ENCODE peak calls at places on chromosomes 13 and 19, in nine cellular contexts. C is activated naive CD8-positive, alpha-beta T cell treated with anti-CD3 and anti-CD28 coated beads, Interleukin-2, amount 10 ng/mL, durations not matched to agents 7 days and 5 days; H is AG10803; L is mesothelial cell of epicardium; X is PC-3; I is transverse colon; Y is hepatic stellate cell; D is GM12892; T is NCI-H2107. S is an unnamed sample.

GRCh38 chr19:49590971-49591730 is at the start of gene PRR12:
- DNase-seq in L (peak; percentile 55), X (peak; percentile 70), I (peak; percentile 68), T (peak; percentile 65), D (peak; percentile 80), C (peak; percentile 82), H (peak; percentile 66), Y (peak; percentile 92), S (peak; percentile 81)

GRCh38 chr19:18468517-18468916 is 30.6 kb upstream of the ISYNA1 start:
- DNase-seq in T (no peak), H (no peak), Y (no peak), D (no peak), X (peak; percentile 46), L (no peak), C (no peak), I (no peak), S (peak; percentile 70)

GRCh38 chr19:17579523-17580244 is 24.2 kb downstream of the COLGALT1 start:
- DNase-seq in H (peak; percentile 40), X (peak; percentile 58), T (no peak), Y (peak; percentile 75), L (no peak), D (peak; percentile 71), C (no peak), I (peak; percentile 78), S (peak; percentile 48)

GRCh38 chr19:7515471-7516226 is at the start of gene ZNF358:
- DNase-seq in Y (peak; percentile 91), T (no peak), C (peak; percentile 71), I (peak; percentile 86), X (peak; percentile 69), H (peak; percentile 72), D (peak; percentile 83), L (no peak), S (peak; percentile 88)

GRCh38 chr13:20231839-20232555 is at the start of gene GJB6:
- DNase-seq in H (no peak), I (peak; percentile 32), D (peak; percentile 32), T (no peak), C (peak; percentile 66), Y (no peak), X (no peak), L (no peak), S (peak; percentile 10)

GRCh38 chr13:35888327-35888940 is 242.7 kb downstream of the DCLK1 start:
- DNase-seq in X (peak; percentile 20), Y (no peak), I (no peak), T (no peak), C (no peak), H (no peak), L (no peak), D (no peak), S (no peak)

GRCh38 chr19:46520616-46521015 is 24.9 kb upstream of the PNMA8B start:
- DNase-seq in X (no peak), I (no peak), D (no peak), C (no peak), L (no peak), T (no peak), H (no peak), Y (no peak), S (no peak)

GRCh38 chr19:53808710-53809125 is 15.4 kb downstream of the NLRP12 start:
- DNase-seq in T (no peak), X (peak; percentile 76), I (no peak), H (peak; percentile 55), Y (peak; percentile 27), D (no peak), C (no peak), L (no peak), S (peak; percentile 30)

GRCh38 chr19:3360494-3361383 is 5.6 kb upstream of the NFIC start:
- DNase-seq in L (no peak), I (peak; percentile 74), X (peak; percentile 31), T (no peak), D (peak; percentile 83), C (peak; percentile 72), H (no peak), Y (peak; percentile 75), S (peak; percentile 59)

GRCh38 chr19:11018743-11019142 is 57.9 kb downstream of the SMARCA4 start:
- DNase-seq in Y (no peak), T (no peak), C (no peak), X (no peak), D (no peak), I (no peak), L (no peak), H (no peak), S (no peak)

GRCh38 chr19:2274937-2275535 is 6.9 kb downstream of the PEAK3 start:
- DNase-seq in T (no peak), L (no peak), C (peak; percentile 65), Y (peak; percentile 86), H (peak; percentile 67), D (no peak), I (peak; percentile 80), X (peak; percentile 66), S (peak; percentile 33)

GRCh38 chr13:31945202-31945978 is 86.2 kb upstream of the FRY start:
- DNase-seq in T (peak; percentile 57), Y (peak; percentile 50), C (no peak), D (no peak), L (peak; percentile 23), I (peak; percentile 27), H (peak; percentile 96), X (peak; percentile 79), S (peak; percentile 96)

GRCh38 chr13:44015133-44015532 is 135.4 kb downstream of the LACC1 start:
- DNase-seq in T (no peak), X (no peak), C (no peak), H (no peak), Y (no peak), L (no peak), D (no peak), I (no peak), S (no peak)

GRCh38 chr13:27789153-27789494 is 3.2 kb upstream of the GSX1 start:
- DNase-seq in D (no peak), I (no peak), H (no peak), X (no peak), L (no peak), Y (no peak), T (no peak), C (no peak), S (no peak)

GRCh38 chr19:42042455-42043170 is 27.4 kb downstream of the GRIK5 start:
- DNase-seq in D (no peak), L (no peak), T (no peak), Y (no peak), H (no peak), C (no peak), X (no peak), I (no peak), S (no peak)

GRCh38 chr19:41195675-41196497 is 2.9 kb downstream of the CYP2S1 start:
- DNase-seq in L (no peak), I (no peak), C (no peak), Y (peak; percentile 47), H (no peak), D (no peak), T (no peak), X (no peak), S (no peak)

GRCh38 chr19:2261438-2262172 is 5.4 kb upstream of the JSRP1 start:
- DNase-seq in X (peak; percentile 37), T (no peak), Y (no peak), L (no peak), I (peak; percentile 66), C (peak; percentile 76), D (no peak), H (no peak), S (no peak)

GRCh38 chr13:50969691-50970090 is 60.1 kb downstream of the RNASEH2B start:
- DNase-seq in H (peak; percentile 5), Y (no peak), X (no peak), D (no peak), L (no peak), T (peak; percentile 63), C (no peak), I (peak; percentile 26), S (no peak)

GRCh38 chr13:51815848-51816247 is 11.9 kb upstream of the DHRS12 start:
- DNase-seq in T (no peak), I (no peak), H (no peak), L (no peak), Y (no peak), C (no peak), D (no peak), X (peak; percentile 12), S (no peak)

GRCh38 chr13:23427342-23428182 is 5.9 kb downstream of the SACS start:
- DNase-seq in H (peak; percentile 91), Y (peak; percentile 90), X (peak; percentile 92), T (no peak), D (no peak), L (no peak), C (no peak), I (peak; percentile 33), S (peak; percentile 85)

GRCh38 chr13:40187324-40187795 is 479.1 kb downstream of the FOXO1 start:
- DNase-seq in H (no peak), X (no peak), T (no peak), C (peak; percentile 77), L (no peak), I (no peak), D (no peak), Y (no peak), S (no peak)

S was measured in MG63.